ENCODE peak calls at places on chromosomes 1 and 21, in nine cellular contexts. E is right atrium auricular region; N is GM03348; O is stimulated activated CD4-positive, alpha-beta T cell treated with anti-CD3 and anti-CD28 coated beads, Interleukin-1b, Interleukin-23, amount 100 ng/mL, for 1 hour; A is aorta; J is thyroid gland; I is T47D; M is ACHN; G is nucleus accumbens. V is an unnamed sample.

GRCh38 chr1:78617615-78618026 is 2.6 kb upstream of the IFI44L start:
- DNase-seq in N (peak), I (peak), M (peak), A (peak), J (peak), O (peak), G (no peak), E (peak), V (peak)

GRCh38 chr1:39609618-39610331 is 29.7 kb downstream of the HEYL start:
- DNase-seq in O (peak), J (peak), A (peak), I (no peak), E (peak), G (no peak), M (peak), N (peak), V (peak)

GRCh38 chr21:45011911-45012660 is 62.3 kb upstream of the ADARB1 start:
- DNase-seq in O (no peak), N (peak), G (no peak), E (no peak), A (peak), M (peak), J (peak), I (no peak), V (peak)

GRCh38 chr1:11026052-11026451 is 13.6 kb downstream of the TARDBP start:
- DNase-seq in I (no peak), J (no peak), E (no peak), M (no peak), G (no peak), O (no peak), A (no peak), N (no peak), V (no peak)

GRCh38 chr1:186304982-186305949 is 69.8 kb downstream of the TPR start:
- DNase-seq in N (peak), E (no peak), G (no peak), J (no peak), I (peak), O (no peak), A (no peak), M (peak), V (no peak)

GRCh38 chr1:3320246-3321152 is 134.0 kb upstream of the ARHGEF16 start:
- DNase-seq in I (no peak), O (no peak), E (no peak), M (no peak), A (no peak), J (peak), G (no peak), N (no peak), V (peak)

GRCh38 chr1:208219659-208220282 is 24.4 kb downstream of the PLXNA2 start:
- DNase-seq in I (no peak), J (no peak), E (peak), O (no peak), G (no peak), N (peak), A (peak), M (no peak), V (no peak)

GRCh38 chr21:46056450-46056903 is 41.4 kb upstream of the COL6A2 start:
- DNase-seq in O (no peak), J (no peak), M (no peak), G (no peak), E (peak), A (peak), N (peak), I (no peak), V (peak)

GRCh38 chr1:38817958-38818705 is 41.4 kb downstream of the RRAGC start:
- DNase-seq in J (peak), A (peak), I (no peak), N (peak), E (no peak), G (no peak), M (peak), O (peak), V (no peak)

GRCh38 chr1:22976461-22977243 is 4.0 kb upstream of the LACTBL1 start:
- DNase-seq in J (peak), N (peak), E (peak), I (peak), A (no peak), M (peak), G (no peak), O (peak), V (peak)

GRCh38 chr1:228957535-228957934 is 222.3 kb downstream of the RHOU start:
- DNase-seq in M (no peak), J (no peak), N (no peak), I (no peak), O (no peak), G (no peak), A (no peak), E (no peak), V (no peak)

GRCh38 chr1:111197598-111198289 is 2.7 kb downstream of the DENND2D start:
- DNase-seq in M (peak), G (no peak), N (peak), I (no peak), O (no peak), E (peak), J (no peak), A (no peak), V (no peak)

GRCh38 chr1:247540536-247540935 is 4.3 kb upstream of the OR2C3 start:
- DNase-seq in A (no peak), E (no peak), G (no peak), O (no peak), N (no peak), J (no peak), I (no peak), M (no peak), V (no peak)

GRCh38 chr1:80054129-80054528 is 1047.6 kb upstream of the ADGRL4 start:
- DNase-seq in E (no peak), G (no peak), A (no peak), N (no peak), O (no peak), M (no peak), I (no peak), J (peak), V (no peak)

GRCh38 chr1:66364578-66365391 is 169.2 kb upstream of the SGIP1 start:
- DNase-seq in G (no peak), J (no peak), O (no peak), E (no peak), M (no peak), N (peak), I (no peak), A (no peak), V (no peak)